ENCODE peak calls at places on chromosomes 11 and 22, in eight cellular contexts. K is anterior cingulate cortex; A is NAMALWA; L is stimulated activated CD8-positive, alpha-beta memory T cell treated with anti-CD3 and anti-CD28 coated beads, Interleukin-12 subunit alpha, Interleukin-12 subunit beta, amount 100 ng/mL, for 4 hours; J is CMK; T is activated naive CD4-positive, alpha-beta T cell treated with anti-CD3 and anti-CD28 coated beads, Interleukin-2, amount 50 U/mL, for 72 hours; B is K562; C is fibroblast of lung. Y is an unnamed sample.
A peak's percentile ranks its signal among the peaks of the same experiment; 100 is the strongest.

GRCh38 chr11:74418509-74418895 is 20.3 kb upstream of the PGM2L1 start:
- DNase-seq in J (no peak), K (no peak), B (no peak), C (peak; percentile 92), A (no peak), L (no peak), T (no peak), Y (no peak)

GRCh38 chr11:66081505-66081904 is 11.4 kb downstream of the PACS1 start:
- DNase-seq in J (no peak), A (peak; percentile 79), B (peak; percentile 51), K (no peak), C (peak; percentile 42), L (no peak), T (no peak), Y (no peak)

GRCh38 chr11:119416606-119417580 is 6.1 kb downstream of the THY1 start:
- DNase-seq in L (no peak), C (peak; percentile 81), J (no peak), T (no peak), B (no peak), K (no peak), A (no peak), Y (peak; percentile 58)

GRCh38 chr11:28794405-28794804 is 686.2 kb downstream of the METTL15 start:
- DNase-seq in A (no peak), T (no peak), J (no peak), C (no peak), B (no peak), L (no peak), K (no peak), Y (no peak)

GRCh38 chr11:125568970-125569912 is at the start of gene EI24:
- DNase-seq in C (peak; percentile 90), B (peak; percentile 90), L (peak; percentile 84), A (peak; percentile 92), K (peak; percentile 40), J (peak; percentile 87), T (peak; percentile 78), Y (peak; percentile 94)

GRCh38 chr22:48353116-48353947 is 1474.3 kb downstream of the BRD1 start:
- DNase-seq in T (no peak), J (no peak), C (no peak), L (no peak), A (no peak), K (no peak), B (no peak), Y (no peak)

GRCh38 chr11:123976770-123977560 is 616 bp downstream of the OR10S1 start:
- DNase-seq in B (no peak), A (no peak), K (no peak), L (no peak), J (no peak), T (no peak), C (no peak), Y (no peak)

GRCh38 chr11:34407121-34407813 is 31.5 kb upstream of the CAT start:
- DNase-seq in A (no peak), K (no peak), L (no peak), C (no peak), J (no peak), T (no peak), B (no peak), Y (no peak)

GRCh38 chr11:75303544-75304224 is 47.8 kb downstream of the ARRB1 start:
- DNase-seq in J (no peak), A (no peak), T (no peak), B (no peak), C (no peak), K (no peak), L (no peak), Y (peak; percentile 79)

GRCh38 chr11:132361011-132361550 is 990.7 kb downstream of the NTM start:
- DNase-seq in T (no peak), A (no peak), C (no peak), B (no peak), K (no peak), J (no peak), L (no peak), Y (no peak)

GRCh38 chr22:42967933-42968332 is 47.0 kb downstream of the PACSIN2 start:
- DNase-seq in T (no peak), K (no peak), L (no peak), B (peak; percentile 57), A (peak; percentile 53), C (no peak), J (no peak), Y (peak; percentile 27)

GRCh38 chr11:122258446-122258994 is 142.5 kb upstream of the BLID start:
- DNase-seq in L (no peak), A (no peak), K (no peak), B (no peak), J (no peak), T (no peak), C (peak; percentile 27), Y (no peak)

GRCh38 chr11:78594814-78595213 is 20.1 kb upstream of the NARS2 start:
- DNase-seq in J (no peak), T (no peak), C (no peak), K (no peak), A (no peak), B (no peak), L (no peak), Y (no peak)

GRCh38 chr11:17479284-17480214 is 2.9 kb upstream of the ABCC8 start:
- DNase-seq in T (no peak), K (no peak), A (no peak), J (no peak), B (peak; percentile 57), L (no peak), C (peak; percentile 26), Y (peak; percentile 39)

GRCh38 chr11:36793542-36793926 is 195.5 kb upstream of the RAG2 start:
- DNase-seq in K (no peak), J (no peak), A (no peak), T (no peak), B (no peak), L (no peak), C (no peak), Y (no peak)

GRCh38 chr11:133269272-133269671 is 263.0 kb downstream of the OPCML start:
- DNase-seq in J (no peak), K (no peak), C (no peak), L (no peak), T (no peak), B (no peak), A (no peak), Y (no peak)

GRCh38 chr11:49208006-49208721 is at the start of gene FOLH1:
- DNase-seq in T (no peak), B (peak; percentile 2), K (no peak), J (no peak), L (no peak), A (no peak), C (no peak), Y (peak; percentile 67)

GRCh38 chr11:76445122-76446084 is 585 bp downstream of the EMSY start:
- DNase-seq in B (peak; percentile 85), J (peak; percentile 82), L (peak; percentile 18), A (peak; percentile 68), T (peak; percentile 70), K (peak; percentile 36), C (peak; percentile 93), Y (peak; percentile 60)

GRCh38 chr22:43014062-43014875 is 680 bp downstream of the PACSIN2 start:
- DNase-seq in C (peak; percentile 29), A (peak; percentile 50), K (no peak), J (no peak), B (peak; percentile 30), T (peak; percentile 58), L (peak; percentile 14), Y (no peak)

GRCh38 chr11:8715501-8715900 is 32.9 kb downstream of the RPL27A start:
- DNase-seq in L (no peak), B (no peak), T (no peak), K (no peak), J (no peak), A (no peak), C (no peak), Y (no peak)

GRCh38 chr11:81059356-81059755 is 1618.5 kb upstream of the TENM4 start:
- DNase-seq in C (no peak), K (no peak), A (no peak), B (no peak), J (no peak), T (no peak), L (no peak), Y (no peak)

GRCh38 chr11:44680982-44681597 is 45.7 kb upstream of the TSPAN18 start:
- DNase-seq in K (no peak), L (no peak), T (peak; percentile 63), A (no peak), J (no peak), B (no peak), C (peak; percentile 46), Y (no peak)

GRCh38 chr11:83070878-83071640 is 638 bp downstream of the RAB30 start:
- DNase-seq in L (peak; percentile 12), J (no peak), C (no peak), K (no peak), B (peak; percentile 18), T (peak; percentile 66), A (peak; percentile 60), Y (peak; percentile 53)

GRCh38 chr22:37401861-37402506 is 25.3 kb downstream of the ELFN2 start:
- DNase-seq in A (no peak), K (no peak), J (no peak), B (no peak), C (no peak), L (no peak), T (no peak), Y (no peak)

GRCh38 chr11:30987819-30988218 is 381.7 kb downstream of the DCDC1 start:
- DNase-seq in T (no peak), J (no peak), B (no peak), L (no peak), C (no peak), A (no peak), K (no peak), Y (no peak)

GRCh38 chr11:118511576-118511975 is 15.7 kb upstream of the TTC36 start:
- DNase-seq in C (no peak), B (no peak), A (no peak), K (no peak), J (no peak), T (no peak), L (no peak), Y (no peak)

GRCh38 chr22:23762866-23763578 is at the start of gene C22orf15:
- DNase-seq in B (peak; percentile 30), A (no peak), L (no peak), K (no peak), C (peak; percentile 47), J (no peak), T (no peak), Y (no peak)

GRCh38 chr11:57477507-57478189 is 17.3 kb downstream of the RTN4RL2 start:
- DNase-seq in B (no peak), L (no peak), C (no peak), J (no peak), A (no peak), K (no peak), T (no peak), Y (no peak)

GRCh38 chr22:17724241-17724640 is 50.0 kb downstream of the BID start:
- DNase-seq in J (no peak), K (no peak), L (no peak), T (no peak), B (no peak), A (no peak), C (peak; percentile 20), Y (no peak)

GRCh38 chr22:33303109-33303508 is 244.9 kb upstream of the SYN3 start:
- DNase-seq in B (no peak), C (no peak), J (no peak), L (no peak), K (no peak), T (no peak), A (no peak), Y (peak; percentile 13)

GRCh38 chr22:37157516-37158289 is 8.0 kb upstream of the IL2RB start:
- DNase-seq in K (no peak), C (peak; percentile 63), L (no peak), T (no peak), B (no peak), J (no peak), A (no peak), Y (no peak)

GRCh38 chr11:119339581-119340334 is 925 bp downstream of the C1QTNF5 start:
- DNase-seq in C (peak; percentile 42), T (no peak), A (no peak), J (no peak), L (no peak), K (no peak), B (peak; percentile 90), Y (no peak)

Y was measured in head of caudate nucleus.